ENCODE peak calls at places on chromosome 21, in ten cellular contexts. One of them, this sample, is unnamed.

GRCh38 chr21:45086342-45086958 is 12.1 kb downstream of the ADARB1 start:
- DNase-seq in foreskin keratinocyte: no peak
- DNase-seq in tibial artery: no peak
- DNase-seq in H9: no peak
- DNase-seq in cardiac muscle cell: no peak
- DNase-seq in endothelial cell of umbilical vein: no peak
- DNase-seq in CD4-positive, alpha-beta T cell: no peak
- DNase-seq in Calu3: no peak
- DNase-seq in stomach: no peak
- DNase-seq in IMR-90: no peak
- DNase-seq in this sample: no peak

GRCh38 chr21:31354604-31355443 is 10.8 kb upstream of the TIAM1 start:
- DNase-seq in foreskin keratinocyte: peak
- DNase-seq in tibial artery: no peak
- DNase-seq in H9: no peak
- DNase-seq in cardiac muscle cell: no peak
- DNase-seq in endothelial cell of umbilical vein: no peak
- DNase-seq in CD4-positive, alpha-beta T cell: peak
- DNase-seq in Calu3: peak
- DNase-seq in stomach: peak
- DNase-seq in IMR-90: peak
- DNase-seq in this sample: no peak

GRCh38 chr21:18499761-18500376 is 96.3 kb upstream of the TMPRSS15 start:
- DNase-seq in foreskin keratinocyte: no peak
- DNase-seq in tibial artery: peak
- DNase-seq in H9: no peak
- DNase-seq in cardiac muscle cell: peak
- DNase-seq in endothelial cell of umbilical vein: peak
- DNase-seq in CD4-positive, alpha-beta T cell: no peak
- DNase-seq in Calu3: peak
- DNase-seq in stomach: peak
- DNase-seq in IMR-90: peak
- DNase-seq in this sample: no peak

GRCh38 chr21:34510148-34511142 is 1.6 kb downstream of the KCNE1 start:
- DNase-seq in foreskin keratinocyte: peak
- DNase-seq in tibial artery: peak
- DNase-seq in H9: peak
- DNase-seq in cardiac muscle cell: peak
- DNase-seq in endothelial cell of umbilical vein: peak
- DNase-seq in CD4-positive, alpha-beta T cell: no peak
- DNase-seq in Calu3: peak
- DNase-seq in stomach: peak
- DNase-seq in IMR-90: peak
- DNase-seq in this sample: no peak

GRCh38 chr21:35476616-35477395 is 427.7 kb upstream of the RUNX1 start:
- DNase-seq in foreskin keratinocyte: peak
- DNase-seq in tibial artery: no peak
- DNase-seq in H9: no peak
- DNase-seq in cardiac muscle cell: no peak
- DNase-seq in endothelial cell of umbilical vein: peak
- DNase-seq in CD4-positive, alpha-beta T cell: no peak
- DNase-seq in Calu3: no peak
- DNase-seq in stomach: no peak
- DNase-seq in IMR-90: peak
- DNase-seq in this sample: no peak

GRCh38 chr21:28605138-28605537 is 387.5 kb downstream of the LTN1 start:
- DNase-seq in foreskin keratinocyte: no peak
- DNase-seq in tibial artery: no peak
- DNase-seq in H9: no peak
- DNase-seq in cardiac muscle cell: peak
- DNase-seq in endothelial cell of umbilical vein: no peak
- DNase-seq in CD4-positive, alpha-beta T cell: no peak
- DNase-seq in Calu3: no peak
- DNase-seq in stomach: no peak
- DNase-seq in IMR-90: no peak
- DNase-seq in this sample: no peak

GRCh38 chr21:30695956-30696355 is 22.6 kb downstream of the KRTAP21-3 start:
- DNase-seq in foreskin keratinocyte: peak
- DNase-seq in tibial artery: no peak
- DNase-seq in H9: no peak
- DNase-seq in cardiac muscle cell: peak
- DNase-seq in endothelial cell of umbilical vein: no peak
- DNase-seq in CD4-positive, alpha-beta T cell: no peak
- DNase-seq in Calu3: no peak
- DNase-seq in stomach: no peak
- DNase-seq in IMR-90: no peak
- DNase-seq in this sample: no peak

GRCh38 chr21:14243877-14244276 is 27.9 kb downstream of the RBM11 start:
- DNase-seq in foreskin keratinocyte: no peak
- DNase-seq in tibial artery: no peak
- DNase-seq in H9: no peak
- DNase-seq in cardiac muscle cell: no peak
- DNase-seq in endothelial cell of umbilical vein: no peak
- DNase-seq in CD4-positive, alpha-beta T cell: no peak
- DNase-seq in Calu3: no peak
- DNase-seq in stomach: no peak
- DNase-seq in IMR-90: no peak
- DNase-seq in this sample: no peak

GRCh38 chr21:43272591-43272990 is 103.8 kb downstream of the CRYAA start:
- DNase-seq in foreskin keratinocyte: no peak
- DNase-seq in tibial artery: no peak
- DNase-seq in H9: no peak
- DNase-seq in cardiac muscle cell: no peak
- DNase-seq in endothelial cell of umbilical vein: no peak
- DNase-seq in CD4-positive, alpha-beta T cell: no peak
- DNase-seq in Calu3: no peak
- DNase-seq in stomach: no peak
- DNase-seq in IMR-90: no peak
- DNase-seq in this sample: no peak

GRCh38 chr21:31343680-31344480 is at the start of gene TIAM1:
- DNase-seq in foreskin keratinocyte: peak
- DNase-seq in tibial artery: peak
- DNase-seq in H9: peak
- DNase-seq in cardiac muscle cell: peak
- DNase-seq in endothelial cell of umbilical vein: no peak
- DNase-seq in CD4-positive, alpha-beta T cell: no peak
- DNase-seq in Calu3: peak
- DNase-seq in stomach: peak
- DNase-seq in IMR-90: peak
- DNase-seq in this sample: no peak

GRCh38 chr21:34074283-34075098 is 1.1 kb downstream of the MRPS6 start:
- DNase-seq in foreskin keratinocyte: peak
- DNase-seq in tibial artery: no peak
- DNase-seq in H9: no peak
- DNase-seq in cardiac muscle cell: peak
- DNase-seq in endothelial cell of umbilical vein: peak
- DNase-seq in CD4-positive, alpha-beta T cell: no peak
- DNase-seq in Calu3: no peak
- DNase-seq in stomach: no peak
- DNase-seq in IMR-90: no peak
- DNase-seq in this sample: no peak

GRCh38 chr21:45868086-45868485 is 113.5 kb upstream of the COL6A1 start:
- DNase-seq in foreskin keratinocyte: no peak
- DNase-seq in tibial artery: peak
- DNase-seq in H9: no peak
- DNase-seq in cardiac muscle cell: no peak
- DNase-seq in endothelial cell of umbilical vein: no peak
- DNase-seq in CD4-positive, alpha-beta T cell: no peak
- DNase-seq in Calu3: no peak
- DNase-seq in stomach: peak
- DNase-seq in IMR-90: no peak
- DNase-seq in this sample: no peak

GRCh38 chr21:28805885-28806284 is 186.8 kb downstream of the LTN1 start:
- DNase-seq in foreskin keratinocyte: no peak
- DNase-seq in tibial artery: peak
- DNase-seq in H9: no peak
- DNase-seq in cardiac muscle cell: no peak
- DNase-seq in endothelial cell of umbilical vein: no peak
- DNase-seq in CD4-positive, alpha-beta T cell: no peak
- DNase-seq in Calu3: no peak
- DNase-seq in stomach: no peak
- DNase-seq in IMR-90: peak
- DNase-seq in this sample: no peak

GRCh38 chr21:46191257-46191685 is 7.0 kb upstream of the SPATC1L start:
- DNase-seq in foreskin keratinocyte: peak
- DNase-seq in tibial artery: peak
- DNase-seq in H9: peak
- DNase-seq in cardiac muscle cell: no peak
- DNase-seq in endothelial cell of umbilical vein: peak
- DNase-seq in CD4-positive, alpha-beta T cell: no peak
- DNase-seq in Calu3: no peak
- DNase-seq in stomach: peak
- DNase-seq in IMR-90: peak
- DNase-seq in this sample: peak

GRCh38 chr21:32727728-32728454 is at the start of gene SYNJ1:
- DNase-seq in foreskin keratinocyte: peak
- DNase-seq in tibial artery: peak
- DNase-seq in H9: peak
- DNase-seq in cardiac muscle cell: peak
- DNase-seq in endothelial cell of umbilical vein: peak
- DNase-seq in CD4-positive, alpha-beta T cell: peak
- DNase-seq in Calu3: peak
- DNase-seq in stomach: peak
- DNase-seq in IMR-90: peak
- DNase-seq in this sample: peak
- TF ChIP-seq CTCF in foreskin keratinocyte: no peak
- TF ChIP-seq CTCF in tibial artery: no peak
- TF ChIP-seq CTCF in H9: no peak
- TF ChIP-seq CTCF in cardiac muscle cell: no peak
- TF ChIP-seq CTCF in endothelial cell of umbilical vein: no peak
- TF ChIP-seq CTCF in CD4-positive, alpha-beta T cell: no peak
- TF ChIP-seq CTCF in Calu3: no peak
- TF ChIP-seq CTCF in stomach: no peak
- TF ChIP-seq CTCF in IMR-90: no peak
- TF ChIP-seq CTCF in this sample: peak

DNA sequence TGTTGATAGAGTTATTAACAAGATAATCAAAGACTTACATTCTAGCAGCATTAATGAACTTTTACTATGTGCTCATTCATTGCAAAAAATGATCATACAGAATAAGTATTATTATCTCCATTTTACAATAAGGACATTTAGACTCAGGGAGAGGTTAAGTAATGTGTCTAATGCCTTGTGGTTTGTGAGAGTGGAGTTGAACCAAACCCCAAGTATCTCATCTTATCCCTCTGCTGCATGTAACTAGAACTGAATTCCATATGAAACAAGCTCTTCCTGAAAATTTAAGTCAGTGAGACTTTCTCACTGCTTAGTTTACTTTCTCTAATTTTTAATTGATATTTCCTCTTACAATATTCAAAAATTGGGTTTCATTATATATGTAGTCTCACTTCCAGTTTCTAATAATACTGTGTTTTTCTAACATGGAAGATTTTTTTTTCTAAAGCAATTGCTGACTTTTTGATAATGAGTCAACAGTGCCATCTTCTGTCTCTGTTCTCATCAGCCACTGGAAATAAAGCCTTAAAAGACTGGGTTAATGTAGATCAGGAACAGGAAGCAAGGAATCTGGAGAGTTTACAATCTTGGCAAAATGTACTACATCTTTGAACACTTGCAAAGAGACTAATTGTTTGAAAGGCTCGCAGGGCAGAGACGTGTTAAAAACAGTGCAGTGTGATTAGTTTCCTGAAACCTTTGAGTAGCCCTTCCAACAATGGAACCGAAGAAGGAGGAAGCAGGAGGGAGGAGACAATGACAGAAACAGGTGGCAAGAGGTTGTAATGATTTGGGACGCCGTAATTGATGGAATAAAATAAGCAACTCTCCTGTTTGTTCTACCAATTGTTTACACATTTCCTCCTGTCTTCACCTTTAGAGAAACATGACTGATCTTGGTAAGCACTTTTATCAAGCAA is 567.6 kb downstream of the MRPL39 start:
- DNase-seq in foreskin keratinocyte: peak
- DNase-seq in tibial artery: no peak
- DNase-seq in H9: no peak
- DNase-seq in cardiac muscle cell: peak
- DNase-seq in endothelial cell of umbilical vein: no peak
- DNase-seq in CD4-positive, alpha-beta T cell: no peak
- DNase-seq in Calu3: no peak
- DNase-seq in stomach: no peak
- DNase-seq in IMR-90: peak
- DNase-seq in this sample: no peak
- TF ChIP-seq CTCF in foreskin keratinocyte: peak
- TF ChIP-seq CTCF in tibial artery: no peak
- TF ChIP-seq CTCF in H9: peak
- TF ChIP-seq CTCF in cardiac muscle cell: no peak
- TF ChIP-seq CTCF in endothelial cell of umbilical vein: no peak
- TF ChIP-seq CTCF in CD4-positive, alpha-beta T cell: no peak
- TF ChIP-seq CTCF in Calu3: no peak
- TF ChIP-seq CTCF in stomach: no peak
- TF ChIP-seq CTCF in IMR-90: peak
- TF ChIP-seq CTCF in this sample: no peak

GRCh38 chr21:17146426-17146825 is 366.4 kb upstream of the CXADR start:
- DNase-seq in foreskin keratinocyte: no peak
- DNase-seq in tibial artery: no peak
- DNase-seq in H9: no peak
- DNase-seq in cardiac muscle cell: no peak
- DNase-seq in endothelial cell of umbilical vein: no peak
- DNase-seq in CD4-positive, alpha-beta T cell: no peak
- DNase-seq in Calu3: no peak
- DNase-seq in stomach: no peak
- DNase-seq in IMR-90: no peak
- DNase-seq in this sample: no peak
- TF ChIP-seq CTCF in foreskin keratinocyte: peak
- TF ChIP-seq CTCF in tibial artery: no peak
- TF ChIP-seq CTCF in H9: peak
- TF ChIP-seq CTCF in cardiac muscle cell: no peak
- TF ChIP-seq CTCF in endothelial cell of umbilical vein: no peak
- TF ChIP-seq CTCF in CD4-positive, alpha-beta T cell: no peak
- TF ChIP-seq CTCF in Calu3: no peak
- TF ChIP-seq CTCF in stomach: no peak
- TF ChIP-seq CTCF in IMR-90: no peak
- TF ChIP-seq CTCF in this sample: peak

GRCh38 chr21:15558884-15559283 is 170.9 kb upstream of the USP25 start:
- DNase-seq in foreskin keratinocyte: no peak
- DNase-seq in tibial artery: no peak
- DNase-seq in H9: no peak
- DNase-seq in cardiac muscle cell: no peak
- DNase-seq in endothelial cell of umbilical vein: no peak
- DNase-seq in CD4-positive, alpha-beta T cell: no peak
- DNase-seq in Calu3: no peak
- DNase-seq in stomach: no peak
- DNase-seq in IMR-90: no peak
- DNase-seq in this sample: no peak

GRCh38 chr21:15549671-15550070 is 180.1 kb upstream of the USP25 start:
- DNase-seq in foreskin keratinocyte: peak
- DNase-seq in tibial artery: no peak
- DNase-seq in H9: peak
- DNase-seq in cardiac muscle cell: no peak
- DNase-seq in endothelial cell of umbilical vein: no peak
- DNase-seq in CD4-positive, alpha-beta T cell: no peak
- DNase-seq in Calu3: no peak
- DNase-seq in stomach: no peak
- DNase-seq in IMR-90: peak
- DNase-seq in this sample: no peak

GRCh38 chr21:15557925-15558324 is 171.9 kb upstream of the USP25 start:
- DNase-seq in foreskin keratinocyte: no peak
- DNase-seq in tibial artery: no peak
- DNase-seq in H9: no peak
- DNase-seq in cardiac muscle cell: no peak
- DNase-seq in endothelial cell of umbilical vein: no peak
- DNase-seq in CD4-positive, alpha-beta T cell: no peak
- DNase-seq in Calu3: no peak
- DNase-seq in stomach: no peak
- DNase-seq in IMR-90: no peak
- DNase-seq in this sample: no peak

GRCh38 chr21:15552914-15553491 is 176.8 kb upstream of the USP25 start:
- DNase-seq in foreskin keratinocyte: peak
- DNase-seq in tibial artery: no peak
- DNase-seq in H9: no peak
- DNase-seq in cardiac muscle cell: no peak
- DNase-seq in endothelial cell of umbilical vein: no peak
- DNase-seq in CD4-positive, alpha-beta T cell: no peak
- DNase-seq in Calu3: no peak
- DNase-seq in stomach: no peak
- DNase-seq in IMR-90: peak
- DNase-seq in this sample: no peak
- TF ChIP-seq CTCF in foreskin keratinocyte: peak
- TF ChIP-seq CTCF in tibial artery: no peak
- TF ChIP-seq CTCF in H9: peak
- TF ChIP-seq CTCF in cardiac muscle cell: peak
- TF ChIP-seq CTCF in endothelial cell of umbilical vein: peak
- TF ChIP-seq CTCF in CD4-positive, alpha-beta T cell: peak
- TF ChIP-seq CTCF in Calu3: no peak
- TF ChIP-seq CTCF in stomach: no peak
- TF ChIP-seq CTCF in IMR-90: peak
- TF ChIP-seq CTCF in this sample: peak